ENCODE peak calls at places on chromosome 6, in four cellular contexts. M is right lobe of liver, R is uterus, K is tibial nerve. L is an unnamed sample.

GRCh38 chr6:118660218-118660569 is 8.8 kb upstream of the CEP85L start:
- DNase-seq in M (no peak), R (no peak), K (no peak), L (no peak)

GRCh38 chr6:83430606-83431544 is at the start of gene ME1:
- DNase-seq in M (peak), R (peak), K (peak), L (peak)

GRCh38 chr6:149233056-149233715 is 84.3 kb upstream of the TAB2 start:
- DNase-seq in M (no peak), R (no peak), K (no peak), L (no peak)

GRCh38 chr6:28982476-28983266 is 22.4 kb downstream of the ZNF311 start:
- DNase-seq in M (no peak), R (peak), K (no peak), L (no peak)

GRCh38 chr6:439681-440167 is 48.2 kb downstream of the IRF4 start:
- DNase-seq in M (no peak), R (no peak), K (no peak), L (no peak)

GRCh38 chr6:17454316-17455005 is 61.1 kb downstream of the CAP2 start:
- DNase-seq in M (no peak), R (no peak), K (no peak), L (no peak)

GRCh38 chr6:81326856-81327561 is 425.5 kb downstream of the TENT5A start:
- DNase-seq in M (no peak), R (no peak), K (no peak), L (no peak)

GRCh38 chr6:37244430-37245310 is 12.9 kb upstream of the TBC1D22B start:
- DNase-seq in M (peak), R (peak), K (peak), L (peak)

GRCh38 chr6:38234934-38235678 is 404.6 kb downstream of the BTBD9 start:
- DNase-seq in M (no peak), R (no peak), K (no peak), L (no peak)

GRCh38 chr6:24571361-24571760 is 74.6 kb downstream of the KIAA0319 start:
- DNase-seq in M (no peak), R (no peak), K (no peak), L (no peak)

GRCh38 chr6:134295953-134296553 is 21.9 kb downstream of the SGK1 start:
- DNase-seq in M (no peak), R (no peak), K (no peak), L (no peak)

GRCh38 chr6:39166918-39167301 is 51.9 kb upstream of the SAYSD1 start:
- DNase-seq in M (no peak), R (no peak), K (no peak), L (no peak)

GRCh38 chr6:28978137-28978491 is 27.0 kb downstream of the ZNF311 start:
- DNase-seq in M (no peak), R (no peak), K (no peak), L (no peak)

GRCh38 chr6:167702241-167702827 is 124.4 kb upstream of the AFDN start:
- DNase-seq in M (peak), R (no peak), K (no peak), L (no peak)

GRCh38 chr6:165877192-165877591 is 214.2 kb upstream of the PDE10A start:
- DNase-seq in M (no peak), R (no peak), K (no peak), L (no peak)

GRCh38 chr6:170311696-170312095 is 5.1 kb downstream of the FAM120B start:
- DNase-seq in M (no peak), R (no peak), K (no peak), L (no peak)

GRCh38 chr6:20565291-20565690 is 31.0 kb downstream of the CDKAL1 start:
- DNase-seq in M (no peak), R (no peak), K (no peak), L (no peak)

GRCh38 chr6:152124432-152125074 is 317.1 kb downstream of the ESR1 start:
- DNase-seq in M (no peak), R (no peak), K (no peak), L (no peak)

GRCh38 chr6:127206531-127207065 is 60.1 kb upstream of the RNF146 start:
- DNase-seq in M (no peak), R (no peak), K (no peak), L (no peak)

GRCh38 chr6:38080889-38081288 is 261.4 kb downstream of the ZFAND3 start:
- DNase-seq in M (no peak), R (no peak), K (no peak), L (no peak)

GRCh38 chr6:8207191-8207868 is 105.0 kb upstream of the EEF1E1 start:
- DNase-seq in M (no peak), R (no peak), K (no peak), L (no peak)

GRCh38 chr6:79230149-79230548 is 4.3 kb downstream of the HMGN3 start:
- DNase-seq in M (no peak), R (no peak), K (no peak), L (no peak)

GRCh38 chr6:159434410-159434809 is 258.6 kb downstream of the SOD2 start:
- DNase-seq in M (no peak), R (no peak), K (no peak), L (no peak)

GRCh38 chr6:131858765-131859490 is 51.1 kb downstream of the ENPP1 start:
- DNase-seq in M (no peak), R (no peak), K (no peak), L (no peak)

GRCh38 chr6:74048387-74048786 is 352.4 kb downstream of the CD109 start:
- DNase-seq in M (no peak), R (no peak), K (no peak), L (no peak)

GRCh38 chr6:109869398-109870165 is 108.5 kb upstream of the GPR6 start:
- DNase-seq in M (no peak), R (peak), K (no peak), L (no peak)

GRCh38 chr6:18362058-18362561 is 25.0 kb upstream of the RNF144B start:
- DNase-seq in M (no peak), R (no peak), K (no peak), L (no peak)

GRCh38 chr6:126172151-126172550 is 167.8 kb upstream of the CENPW start:
- DNase-seq in M (no peak), R (no peak), K (no peak), L (no peak)

GRCh38 chr6:82246802-82247633 is 526 bp downstream of the IBTK start:
- DNase-seq in M (no peak), R (no peak), K (no peak), L (peak)

GRCh38 chr6:64330694-64331309 is 695.2 kb downstream of the PHF3 start:
- DNase-seq in M (peak), R (peak), K (peak), L (peak)

GRCh38 chr6:30974488-30975252 is 8.8 kb upstream of the MUC21 start:
- DNase-seq in M (no peak), R (no peak), K (no peak), L (no peak)

GRCh38 chr6:119979862-119980261 is 630.3 kb upstream of the MAN1A1 start:
- DNase-seq in M (no peak), R (no peak), K (no peak), L (no peak)

DNA sequence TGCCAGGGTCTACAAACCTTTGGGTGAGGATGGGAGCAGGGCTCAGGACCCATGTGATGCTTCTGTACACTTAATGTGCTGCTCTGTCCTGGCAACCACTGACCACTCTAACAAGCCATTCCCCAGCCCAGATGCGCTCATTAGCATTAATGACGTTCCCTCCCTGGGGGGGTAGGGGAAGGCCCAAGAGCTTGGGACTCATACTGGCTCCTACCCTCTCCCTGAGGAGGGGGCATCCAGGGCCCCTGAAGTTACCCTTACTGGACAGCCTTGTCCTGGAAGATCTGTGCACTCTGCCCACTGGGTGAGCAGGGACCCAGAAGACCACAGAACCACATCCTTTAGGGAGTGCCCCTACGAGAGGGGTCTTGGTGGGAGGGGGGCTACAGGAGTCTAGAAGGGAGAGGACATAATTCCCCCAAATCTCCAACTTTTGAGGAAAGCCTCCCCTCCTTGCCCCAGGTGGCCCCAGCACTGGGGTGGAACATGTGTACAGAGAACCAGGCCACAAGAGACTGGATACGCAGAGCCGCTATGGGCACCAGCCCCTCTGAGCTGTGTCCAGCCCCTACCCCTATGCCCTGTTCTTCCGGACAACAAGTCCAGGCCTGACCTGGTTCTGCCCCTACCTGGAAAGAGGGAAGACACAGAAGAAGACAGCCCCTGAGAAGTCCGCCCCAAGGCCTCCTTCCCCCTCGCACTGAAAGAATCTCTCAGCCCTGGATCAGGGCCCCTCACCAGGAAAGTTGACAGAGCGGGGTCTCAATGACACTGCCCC is 1.4 kb downstream of the TEAD3 start:
- DNase-seq in M (no peak), R (peak), K (no peak), L (no peak)
- TF ChIP-seq POLR2A in M (no peak), R (peak), K (no peak), L (no peak)

GRCh38 chr6:105212587-105212986 is 32.8 kb upstream of the POPDC3 start:
- DNase-seq in M (no peak), R (no peak), K (no peak), L (no peak)

GRCh38 chr6:105209950-105210706 is 30.3 kb upstream of the POPDC3 start:
- DNase-seq in M (no peak), R (no peak), K (no peak), L (no peak)

GRCh38 chr6:105211831-105212230 is 32.0 kb upstream of the POPDC3 start:
- DNase-seq in M (no peak), R (no peak), K (no peak), L (no peak)

GRCh38 chr6:105213272-105213671 is 33.5 kb upstream of the POPDC3 start:
- DNase-seq in M (no peak), R (no peak), K (no peak), L (no peak)

GRCh38 chr6:105210932-105211531 is 31.2 kb upstream of the POPDC3 start:
- DNase-seq in M (no peak), R (no peak), K (no peak), L (no peak)
- H3K27ac ChIP-seq in M (no peak), R (no peak), K (no peak), L (no peak)

GRCh38 chr6:32968770-32969684 is 633 bp downstream of the BRD2 start:
- DNase-seq in M (peak), R (peak), K (peak), L (peak)
- TF ChIP-seq POLR2A in M (no peak), R (no peak), K (peak), L (no peak)

DNA sequence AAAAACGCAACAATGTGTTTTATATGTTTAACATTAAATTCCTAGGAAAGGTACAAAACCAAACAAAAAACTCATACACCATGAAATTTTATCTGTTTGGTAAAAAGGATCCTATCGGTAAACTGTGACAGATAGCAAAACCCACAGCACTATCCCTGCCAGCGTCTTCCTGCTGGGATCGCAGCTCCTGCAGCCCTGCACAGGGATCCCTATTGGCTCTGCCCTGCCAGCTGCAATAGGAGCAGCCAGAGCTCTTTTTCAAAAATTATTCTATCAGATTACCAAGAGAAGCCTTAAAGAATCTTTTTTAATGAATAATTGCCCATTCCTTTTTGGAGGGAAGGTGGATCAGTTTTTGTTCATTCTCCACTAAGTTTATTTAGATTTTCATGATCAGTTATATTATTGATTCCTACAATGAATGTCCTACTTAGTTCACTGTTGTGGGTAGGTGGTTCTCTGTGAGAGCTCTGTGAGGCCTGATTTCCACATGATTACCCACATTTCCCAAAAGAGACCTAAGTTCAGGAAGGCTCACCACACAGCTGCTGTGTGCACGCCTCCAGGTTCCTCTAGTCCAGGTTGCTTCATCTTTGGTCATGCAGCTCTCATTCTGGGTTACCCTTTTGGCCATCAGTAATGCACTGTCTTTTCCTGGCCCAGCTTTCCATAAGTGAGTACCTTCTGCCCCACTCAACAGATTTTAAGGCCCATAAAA is 293.8 kb downstream of the FRK start:
- DNase-seq in M (peak), R (no peak), K (no peak), L (no peak)
- H3K27ac ChIP-seq in M (no peak), R (no peak), K (no peak), L (no peak)

GRCh38 chr6:158056804-158057203 is 75.1 kb downstream of the SYNJ2 start:
- DNase-seq in M (no peak), R (no peak), K (no peak), L (no peak)

GRCh38 chr6:158058156-158058723 is 76.6 kb downstream of the SYNJ2 start:
- DNase-seq in M (no peak), R (no peak), K (no peak), L (no peak)

GRCh38 chr6:158056355-158056754 is 74.7 kb downstream of the SYNJ2 start:
- DNase-seq in M (no peak), R (no peak), K (no peak), L (no peak)

GRCh38 chr6:158059108-158059507 is 77.4 kb downstream of the SYNJ2 start:
- DNase-seq in M (no peak), R (no peak), K (no peak), L (no peak)

DNA sequence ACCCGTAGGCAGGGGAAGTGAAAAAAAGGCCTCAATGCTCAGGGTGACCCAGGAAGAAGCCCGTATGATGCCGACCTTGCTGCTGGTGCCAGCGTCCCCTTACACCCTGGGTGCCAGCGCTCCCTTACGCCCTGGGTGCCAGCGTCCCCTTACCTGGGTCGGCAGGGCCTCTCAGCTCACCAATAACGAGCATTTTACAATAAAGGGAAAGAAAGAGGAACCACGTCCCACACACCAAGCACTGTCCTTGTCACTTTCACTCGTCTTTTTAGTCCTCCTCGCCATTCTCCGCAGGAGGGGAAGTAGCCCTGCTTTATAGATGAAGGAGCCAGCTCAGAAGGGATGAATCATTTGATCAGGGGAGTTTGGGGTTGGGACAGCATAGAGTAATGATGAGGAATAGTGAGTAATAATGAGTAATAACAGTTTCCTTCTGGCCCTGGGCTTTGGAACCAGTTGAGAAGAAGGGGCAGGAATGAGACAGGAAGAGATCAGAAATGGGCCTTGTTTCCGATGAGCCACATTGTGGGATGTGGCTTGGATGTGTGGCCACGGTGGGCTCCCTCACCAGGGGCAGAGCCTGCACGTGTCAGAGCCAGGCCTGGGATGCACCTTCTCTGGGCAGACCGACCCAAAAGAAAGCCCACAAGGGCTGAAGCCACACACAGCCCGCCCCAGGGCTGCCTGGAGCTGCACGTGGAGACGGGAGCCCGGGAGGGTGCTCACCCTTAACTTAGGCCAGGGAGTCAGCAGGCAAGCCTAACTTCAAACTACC is 75.7 kb downstream of the SYNJ2 start:
- DNase-seq in M (no peak), R (no peak), K (no peak), L (no peak)
- TF ChIP-seq POLR2A in M (no peak), R (no peak), K (no peak), L (no peak)

L was measured in stomach.